ENCODE peak calls at places on chromosomes 6 and 20, in six cellular contexts. One of them, this sample, is unnamed.

GRCh38 chr6:130129781-130130246 is 92.9 kb downstream of the SAMD3 start:
- DNase-seq in stimulated activated CD8-positive, alpha-beta memory T cell treated with anti-CD3 and anti-CD28 coated beads, Interleukin-4, amount 100 ng/mL, for 24 hours: no peak
- DNase-seq in hypothalamus: no peak
- DNase-seq in stimulated activated CD4-positive, alpha-beta T cell treated with anti-CD3 and anti-CD28 coated beads, Interleukin-15, amount 100 ng/mL, for 1 hour: no peak
- DNase-seq in neuronal stem cell: no peak
- DNase-seq in NCI-H446: no peak
- DNase-seq in this sample: no peak

GRCh38 chr6:11270030-11271027 is 37.9 kb upstream of the NEDD9 start:
- DNase-seq in stimulated activated CD8-positive, alpha-beta memory T cell treated with anti-CD3 and anti-CD28 coated beads, Interleukin-4, amount 100 ng/mL, for 24 hours: no peak
- DNase-seq in hypothalamus: no peak
- DNase-seq in stimulated activated CD4-positive, alpha-beta T cell treated with anti-CD3 and anti-CD28 coated beads, Interleukin-15, amount 100 ng/mL, for 1 hour: no peak
- DNase-seq in neuronal stem cell: no peak
- DNase-seq in NCI-H446: no peak
- DNase-seq in this sample: no peak

GRCh38 chr20:44112889-44113641 is 73.9 kb downstream of the JPH2 start:
- DNase-seq in stimulated activated CD8-positive, alpha-beta memory T cell treated with anti-CD3 and anti-CD28 coated beads, Interleukin-4, amount 100 ng/mL, for 24 hours: no peak
- DNase-seq in hypothalamus: no peak
- DNase-seq in stimulated activated CD4-positive, alpha-beta T cell treated with anti-CD3 and anti-CD28 coated beads, Interleukin-15, amount 100 ng/mL, for 1 hour: no peak
- DNase-seq in neuronal stem cell: no peak
- DNase-seq in NCI-H446: no peak
- DNase-seq in this sample: no peak

GRCh38 chr6:156848123-156848522 is 70.9 kb downstream of the ARID1B start:
- DNase-seq in stimulated activated CD8-positive, alpha-beta memory T cell treated with anti-CD3 and anti-CD28 coated beads, Interleukin-4, amount 100 ng/mL, for 24 hours: no peak
- DNase-seq in hypothalamus: no peak
- DNase-seq in stimulated activated CD4-positive, alpha-beta T cell treated with anti-CD3 and anti-CD28 coated beads, Interleukin-15, amount 100 ng/mL, for 1 hour: no peak
- DNase-seq in neuronal stem cell: no peak
- DNase-seq in NCI-H446: peak; percentile 47
- DNase-seq in this sample: no peak

GRCh38 chr6:53408826-53409225 is 60.1 kb upstream of the ELOVL5 start:
- DNase-seq in stimulated activated CD8-positive, alpha-beta memory T cell treated with anti-CD3 and anti-CD28 coated beads, Interleukin-4, amount 100 ng/mL, for 24 hours: no peak
- DNase-seq in hypothalamus: no peak
- DNase-seq in stimulated activated CD4-positive, alpha-beta T cell treated with anti-CD3 and anti-CD28 coated beads, Interleukin-15, amount 100 ng/mL, for 1 hour: no peak
- DNase-seq in neuronal stem cell: no peak
- DNase-seq in NCI-H446: no peak
- DNase-seq in this sample: no peak

GRCh38 chr20:25485872-25486271 is 78.4 kb downstream of the GINS1 start:
- DNase-seq in stimulated activated CD8-positive, alpha-beta memory T cell treated with anti-CD3 and anti-CD28 coated beads, Interleukin-4, amount 100 ng/mL, for 24 hours: no peak
- DNase-seq in hypothalamus: no peak
- DNase-seq in stimulated activated CD4-positive, alpha-beta T cell treated with anti-CD3 and anti-CD28 coated beads, Interleukin-15, amount 100 ng/mL, for 1 hour: no peak
- DNase-seq in neuronal stem cell: no peak
- DNase-seq in NCI-H446: no peak
- DNase-seq in this sample: no peak

GRCh38 chr6:106533079-106533478 is 96.2 kb downstream of the RTN4IP1 start:
- DNase-seq in stimulated activated CD8-positive, alpha-beta memory T cell treated with anti-CD3 and anti-CD28 coated beads, Interleukin-4, amount 100 ng/mL, for 24 hours: no peak
- DNase-seq in hypothalamus: no peak
- DNase-seq in stimulated activated CD4-positive, alpha-beta T cell treated with anti-CD3 and anti-CD28 coated beads, Interleukin-15, amount 100 ng/mL, for 1 hour: no peak
- DNase-seq in neuronal stem cell: no peak
- DNase-seq in NCI-H446: no peak
- DNase-seq in this sample: no peak

GRCh38 chr6:33592595-33593413 is 12.7 kb upstream of the BAK1 start:
- DNase-seq in stimulated activated CD8-positive, alpha-beta memory T cell treated with anti-CD3 and anti-CD28 coated beads, Interleukin-4, amount 100 ng/mL, for 24 hours: no peak
- DNase-seq in hypothalamus: no peak
- DNase-seq in stimulated activated CD4-positive, alpha-beta T cell treated with anti-CD3 and anti-CD28 coated beads, Interleukin-15, amount 100 ng/mL, for 1 hour: peak; percentile 16
- DNase-seq in neuronal stem cell: no peak
- DNase-seq in NCI-H446: no peak
- DNase-seq in this sample: peak; percentile 90

GRCh38 chr20:63974402-63975200 is 4.8 kb downstream of the SAMD10 start:
- DNase-seq in stimulated activated CD8-positive, alpha-beta memory T cell treated with anti-CD3 and anti-CD28 coated beads, Interleukin-4, amount 100 ng/mL, for 24 hours: no peak
- DNase-seq in hypothalamus: no peak
- DNase-seq in stimulated activated CD4-positive, alpha-beta T cell treated with anti-CD3 and anti-CD28 coated beads, Interleukin-15, amount 100 ng/mL, for 1 hour: no peak
- DNase-seq in neuronal stem cell: no peak
- DNase-seq in NCI-H446: peak; percentile 46
- DNase-seq in this sample: no peak

GRCh38 chr6:53984163-53984562 is 127.1 kb upstream of the MLIP start:
- DNase-seq in stimulated activated CD8-positive, alpha-beta memory T cell treated with anti-CD3 and anti-CD28 coated beads, Interleukin-4, amount 100 ng/mL, for 24 hours: no peak
- DNase-seq in hypothalamus: no peak
- DNase-seq in stimulated activated CD4-positive, alpha-beta T cell treated with anti-CD3 and anti-CD28 coated beads, Interleukin-15, amount 100 ng/mL, for 1 hour: no peak
- DNase-seq in neuronal stem cell: no peak
- DNase-seq in NCI-H446: no peak
- DNase-seq in this sample: peak; percentile 98

GRCh38 chr6:167825759-167826229 is 917 bp upstream of the AFDN start:
- DNase-seq in stimulated activated CD8-positive, alpha-beta memory T cell treated with anti-CD3 and anti-CD28 coated beads, Interleukin-4, amount 100 ng/mL, for 24 hours: no peak
- DNase-seq in hypothalamus: no peak
- DNase-seq in stimulated activated CD4-positive, alpha-beta T cell treated with anti-CD3 and anti-CD28 coated beads, Interleukin-15, amount 100 ng/mL, for 1 hour: no peak
- DNase-seq in neuronal stem cell: no peak
- DNase-seq in NCI-H446: no peak
- DNase-seq in this sample: peak; percentile 75

GRCh38 chr6:168219804-168220203 is 99.8 kb downstream of the DACT2 start:
- DNase-seq in stimulated activated CD8-positive, alpha-beta memory T cell treated with anti-CD3 and anti-CD28 coated beads, Interleukin-4, amount 100 ng/mL, for 24 hours: no peak
- DNase-seq in hypothalamus: no peak
- DNase-seq in stimulated activated CD4-positive, alpha-beta T cell treated with anti-CD3 and anti-CD28 coated beads, Interleukin-15, amount 100 ng/mL, for 1 hour: no peak
- DNase-seq in neuronal stem cell: no peak
- DNase-seq in NCI-H446: no peak
- DNase-seq in this sample: no peak

GRCh38 chr6:107458687-107459282 is 579 bp downstream of the PDSS2 start:
- DNase-seq in stimulated activated CD8-positive, alpha-beta memory T cell treated with anti-CD3 and anti-CD28 coated beads, Interleukin-4, amount 100 ng/mL, for 24 hours: peak; percentile 7
- DNase-seq in hypothalamus: no peak
- DNase-seq in stimulated activated CD4-positive, alpha-beta T cell treated with anti-CD3 and anti-CD28 coated beads, Interleukin-15, amount 100 ng/mL, for 1 hour: peak; percentile 2
- DNase-seq in neuronal stem cell: no peak
- DNase-seq in NCI-H446: no peak
- DNase-seq in this sample: peak; percentile 54

GRCh38 chr6:45587229-45588060 is 209.7 kb upstream of the SUPT3H start:
- DNase-seq in stimulated activated CD8-positive, alpha-beta memory T cell treated with anti-CD3 and anti-CD28 coated beads, Interleukin-4, amount 100 ng/mL, for 24 hours: no peak
- DNase-seq in hypothalamus: no peak
- DNase-seq in stimulated activated CD4-positive, alpha-beta T cell treated with anti-CD3 and anti-CD28 coated beads, Interleukin-15, amount 100 ng/mL, for 1 hour: no peak
- DNase-seq in neuronal stem cell: no peak
- DNase-seq in NCI-H446: no peak
- DNase-seq in this sample: peak; percentile 53

GRCh38 chr6:105324386-105325000 is 78.4 kb downstream of the PREP start:
- DNase-seq in stimulated activated CD8-positive, alpha-beta memory T cell treated with anti-CD3 and anti-CD28 coated beads, Interleukin-4, amount 100 ng/mL, for 24 hours: no peak
- DNase-seq in hypothalamus: no peak
- DNase-seq in stimulated activated CD4-positive, alpha-beta T cell treated with anti-CD3 and anti-CD28 coated beads, Interleukin-15, amount 100 ng/mL, for 1 hour: no peak
- DNase-seq in neuronal stem cell: no peak
- DNase-seq in NCI-H446: no peak
- DNase-seq in this sample: peak; percentile 9

GRCh38 chr20:43569282-43569681 is 10.5 kb downstream of the SGK2 start:
- DNase-seq in stimulated activated CD8-positive, alpha-beta memory T cell treated with anti-CD3 and anti-CD28 coated beads, Interleukin-4, amount 100 ng/mL, for 24 hours: no peak
- DNase-seq in hypothalamus: no peak
- DNase-seq in stimulated activated CD4-positive, alpha-beta T cell treated with anti-CD3 and anti-CD28 coated beads, Interleukin-15, amount 100 ng/mL, for 1 hour: no peak
- DNase-seq in neuronal stem cell: no peak
- DNase-seq in NCI-H446: no peak
- DNase-seq in this sample: no peak